ENCODE peak calls at places on chromosomes 1 and 21, in ten cellular contexts. M, C, K, H, D, A, S, O, P and R are unnamed samples.

GRCh38 chr1:18160290-18160942 is 52.8 kb downstream of the IGSF21 start:
- DNase-seq in P (no peak), O (peak), H (no peak), C (no peak), D (no peak), M (no peak), S (no peak), K (peak), A (no peak), R (no peak)

GRCh38 chr1:175322109-175322508 is 129.5 kb upstream of the KIAA0040 start:
- DNase-seq in O (no peak), C (no peak), H (no peak), P (no peak), A (no peak), S (no peak), K (no peak), D (no peak), M (no peak), R (no peak)

GRCh38 chr1:244049969-244050834 is 881 bp upstream of the ZBTB18 start:
- DNase-seq in K (no peak), D (no peak), P (no peak), C (peak), M (no peak), O (no peak), A (no peak), S (no peak), H (peak), R (no peak)

GRCh38 chr1:101253976-101254660 is 17.3 kb downstream of the S1PR1 start:
- DNase-seq in C (no peak), P (no peak), O (no peak), S (no peak), H (no peak), D (no peak), K (no peak), M (peak), A (no peak), R (peak)

GRCh38 chr1:89723863-89724262 is 90.9 kb downstream of the LRRC8C start:
- DNase-seq in P (no peak), K (peak), S (no peak), C (no peak), D (no peak), M (peak), A (no peak), O (no peak), H (no peak), R (peak)

GRCh38 chr1:6859415-6860343 is 74.4 kb downstream of the CAMTA1 start:
- DNase-seq in K (no peak), H (no peak), A (no peak), P (no peak), D (no peak), M (peak), C (no peak), O (no peak), S (no peak), R (peak)

GRCh38 chr1:90782046-90782445 is 64.9 kb upstream of the BARHL2 start:
- DNase-seq in S (no peak), A (no peak), P (no peak), H (no peak), D (no peak), O (no peak), M (no peak), C (no peak), K (no peak), R (no peak)

GRCh38 chr1:115669886-115670285 is 28.1 kb downstream of the VANGL1 start:
- DNase-seq in S (no peak), D (no peak), K (no peak), C (no peak), O (no peak), P (no peak), M (no peak), A (no peak), H (no peak), R (peak)

GRCh38 chr1:246210751-246211150 is 296.3 kb downstream of the SMYD3 start:
- DNase-seq in C (no peak), H (no peak), K (no peak), A (no peak), M (no peak), D (peak), S (peak), P (no peak), O (no peak), R (no peak)

GRCh38 chr1:85628791-85629531 is 48.4 kb downstream of the CCN1 start:
- DNase-seq in S (no peak), M (peak), K (peak), A (no peak), H (no peak), P (no peak), D (peak), O (no peak), C (no peak), R (peak)

GRCh38 chr1:227728059-227728891 is 6.8 kb downstream of the JMJD4 start:
- DNase-seq in H (peak), O (no peak), D (peak), C (peak), M (peak), A (peak), P (no peak), S (peak), K (peak), R (peak)

GRCh38 chr1:21022279-21023040 is 154.2 kb downstream of the EIF4G3 start:
- DNase-seq in O (peak), H (no peak), C (peak), K (peak), A (no peak), S (peak), D (peak), P (no peak), M (peak), R (peak)

GRCh38 chr1:15696956-15697521 is 12.9 kb downstream of the PLEKHM2 start:
- DNase-seq in O (peak), K (no peak), P (no peak), M (no peak), C (peak), H (no peak), A (peak), S (no peak), D (no peak), R (peak)

GRCh38 chr1:200072636-200073285 is 45.3 kb downstream of the NR5A2 start:
- DNase-seq in H (no peak), O (no peak), A (no peak), K (no peak), D (no peak), M (no peak), S (no peak), P (no peak), C (no peak), R (no peak)

GRCh38 chr1:31548518-31548898 is 27.8 kb upstream of the TINAGL1 start:
- DNase-seq in S (no peak), P (no peak), A (no peak), C (no peak), D (peak), O (no peak), K (no peak), H (peak), M (no peak), R (no peak)

GRCh38 chr1:64624446-64624766 is 120.5 kb upstream of the RAVER2 start:
- DNase-seq in A (no peak), K (no peak), C (no peak), M (peak), O (no peak), S (peak), D (peak), H (no peak), P (no peak), R (peak)

GRCh38 chr1:240188139-240188538 is 96.5 kb downstream of the FMN2 start:
- DNase-seq in S (no peak), D (no peak), O (no peak), A (no peak), H (no peak), K (no peak), M (no peak), C (no peak), P (no peak), R (no peak)

GRCh38 chr1:11700655-11701467 is 9.4 kb downstream of the DRAXIN start:
- DNase-seq in D (no peak), K (no peak), M (no peak), H (peak), O (no peak), S (no peak), C (no peak), A (no peak), P (no peak), R (no peak)

GRCh38 chr1:243253211-243253926 is 1.7 kb downstream of the CEP170 start:
- DNase-seq in K (no peak), A (no peak), C (no peak), M (no peak), D (no peak), H (no peak), O (peak), S (no peak), P (no peak), R (no peak)

GRCh38 chr1:203325418-203326091 is 20.2 kb downstream of the BTG2 start:
- DNase-seq in K (peak), O (peak), P (no peak), D (peak), H (no peak), C (no peak), A (no peak), S (peak), M (peak), R (no peak)

GRCh38 chr1:107617921-107618320 is 347.1 kb downstream of the VAV3 start:
- DNase-seq in D (no peak), H (no peak), P (no peak), K (no peak), M (no peak), O (no peak), A (no peak), S (no peak), C (no peak), R (no peak)

GRCh38 chr1:27536767-27537166 is 46.8 kb upstream of the WASF2 start:
- DNase-seq in C (no peak), K (peak), P (no peak), M (peak), S (peak), H (peak), O (peak), D (no peak), A (no peak), R (peak)

GRCh38 chr1:172824199-172824598 is 165.3 kb downstream of the FASLG start:
- DNase-seq in M (peak), H (no peak), A (no peak), S (no peak), K (no peak), C (no peak), D (no peak), P (no peak), O (peak), R (peak)

GRCh38 chr1:56816264-56816663 is 2.9 kb downstream of the FYB2 start:
- DNase-seq in S (no peak), H (no peak), M (peak), D (no peak), C (no peak), P (no peak), O (no peak), K (no peak), A (no peak), R (no peak)

GRCh38 chr1:9651565-9652378 is at the start of gene PIK3CD:
- DNase-seq in K (no peak), C (peak), D (peak), M (peak), S (no peak), H (peak), A (peak), P (no peak), O (no peak), R (peak)

GRCh38 chr1:61334718-61335589 is 252.6 kb downstream of the NFIA start:
- DNase-seq in H (no peak), C (no peak), P (no peak), S (no peak), A (no peak), D (no peak), O (no peak), K (no peak), M (peak), R (peak)

GRCh38 chr21:31543191-31543590 is 116.3 kb upstream of the SOD1 start:
- DNase-seq in K (no peak), D (no peak), H (no peak), A (no peak), C (no peak), M (peak), O (no peak), P (no peak), S (no peak), R (peak)

GRCh38 chr1:208048904-208049303 is 138.0 kb upstream of the CD34 start:
- DNase-seq in A (no peak), P (no peak), S (no peak), O (no peak), H (no peak), D (no peak), C (no peak), K (no peak), M (no peak), R (no peak)

GRCh38 chr1:53949023-53949611 is 3.0 kb downstream of the LRRC42 start:
- DNase-seq in O (no peak), A (peak), D (peak), M (peak), C (peak), P (no peak), K (no peak), H (peak), S (peak), R (peak)

GRCh38 chr1:11692899-11693590 is 1.5 kb downstream of the DRAXIN start:
- DNase-seq in H (no peak), O (no peak), D (no peak), K (no peak), S (no peak), C (peak), P (no peak), A (no peak), M (peak), R (peak)

GRCh38 chr21:25370311-25370744 is 237.0 kb downstream of the MRPL39 start:
- DNase-seq in M (peak), S (no peak), C (peak), O (no peak), P (no peak), H (no peak), A (no peak), K (no peak), D (no peak), R (peak)

GRCh38 chr1:109356959-109357358 is 40.8 kb downstream of the SORT1 start:
- DNase-seq in C (no peak), O (no peak), A (no peak), D (no peak), S (no peak), H (no peak), M (no peak), K (no peak), P (no peak), R (no peak)

GRCh38 chr1:53390261-53390660 is 62.4 kb upstream of the LRP8 start:
- DNase-seq in M (no peak), K (peak), D (no peak), O (peak), S (no peak), P (no peak), H (no peak), A (no peak), C (no peak), R (no peak)

GRCh38 chr21:45419162-45419561 is 14.2 kb downstream of the COL18A1 start:
- DNase-seq in K (no peak), C (no peak), A (no peak), P (no peak), H (no peak), D (no peak), M (no peak), O (no peak), S (no peak), R (no peak)

GRCh38 chr1:32733573-32734321 is 31.2 kb upstream of the SYNC start:
- DNase-seq in H (peak), A (no peak), K (no peak), M (peak), S (peak), O (no peak), P (no peak), C (no peak), D (no peak), R (no peak)

GRCh38 chr1:214551052-214551435 is 358 bp downstream of the PTPN14 start:
- DNase-seq in O (no peak), D (peak), K (peak), P (no peak), S (no peak), C (peak), A (no peak), M (no peak), H (peak), R (no peak)

GRCh38 chr21:46347203-46347550 is 23.2 kb downstream of the PCNT start:
- DNase-seq in M (no peak), A (no peak), C (no peak), H (no peak), K (no peak), S (no peak), P (no peak), D (no peak), O (no peak), R (no peak)

GRCh38 chr1:89757532-89757931 is 63.3 kb upstream of the LRRC8D start:
- DNase-seq in H (peak), A (no peak), C (peak), K (peak), S (no peak), M (peak), D (no peak), O (peak), P (no peak), R (no peak)

GRCh38 chr1:36737767-36738166 is 255.1 kb upstream of the CSF3R start:
- DNase-seq in C (no peak), P (no peak), S (peak), A (no peak), D (peak), M (no peak), K (no peak), O (no peak), H (no peak), R (no peak)

GRCh38 chr1:78447096-78447495 is 43.7 kb upstream of the PTGFR start:
- DNase-seq in A (no peak), S (no peak), P (no peak), D (no peak), K (no peak), O (no peak), M (peak), C (no peak), H (no peak), R (peak)